ENCODE peak calls at places on chromosomes 11 and 22, in five cellular contexts. One of them, this sample, is unnamed.

GRCh38 chr11:73277467-73277866 is 5.3 kb downstream of the P2RY6 start:
- DNase-seq in HepG2: no peak
- DNase-seq in A549: no peak
- DNase-seq in GM12878: no peak
- DNase-seq in K562: no peak
- DNase-seq in this sample: no peak

GRCh38 chr11:28366549-28367341 is 258.6 kb downstream of the METTL15 start:
- DNase-seq in HepG2: no peak
- DNase-seq in A549: no peak
- DNase-seq in GM12878: no peak
- DNase-seq in K562: no peak
- DNase-seq in this sample: no peak

GRCh38 chr11:34468209-34468841 is 29.6 kb downstream of the CAT start:
- DNase-seq in HepG2: peak
- DNase-seq in A549: peak
- DNase-seq in GM12878: no peak
- DNase-seq in K562: peak
- DNase-seq in this sample: peak

GRCh38 chr11:27720277-27720830 is 20.1 kb upstream of the BDNF start:
- DNase-seq in HepG2: no peak
- DNase-seq in A549: peak
- DNase-seq in GM12878: no peak
- DNase-seq in K562: peak
- DNase-seq in this sample: no peak

GRCh38 chr11:77431813-77432212 is 42.1 kb downstream of the PAK1 start:
- DNase-seq in HepG2: no peak
- DNase-seq in A549: no peak
- DNase-seq in GM12878: no peak
- DNase-seq in K562: no peak
- DNase-seq in this sample: no peak

GRCh38 chr11:130908061-130908460 is 8.2 kb downstream of the SNX19 start:
- DNase-seq in HepG2: no peak
- DNase-seq in A549: no peak
- DNase-seq in GM12878: no peak
- DNase-seq in K562: no peak
- DNase-seq in this sample: no peak

GRCh38 chr11:417652-418342 is 3.0 kb upstream of the SIGIRR start:
- DNase-seq in HepG2: no peak
- DNase-seq in A549: no peak
- DNase-seq in GM12878: no peak
- DNase-seq in K562: no peak
- DNase-seq in this sample: no peak

GRCh38 chr22:27863001-27863400 is 56.1 kb downstream of the PITPNB start:
- DNase-seq in HepG2: no peak
- DNase-seq in A549: no peak
- DNase-seq in GM12878: no peak
- DNase-seq in K562: no peak
- DNase-seq in this sample: no peak

GRCh38 chr22:40542821-40543540 is 93.5 kb downstream of the MRTFA start:
- DNase-seq in HepG2: no peak
- DNase-seq in A549: no peak
- DNase-seq in GM12878: no peak
- DNase-seq in K562: no peak
- DNase-seq in this sample: no peak

GRCh38 chr22:45317551-45318167 is 7.9 kb downstream of the FAM118A start:
- DNase-seq in HepG2: no peak
- DNase-seq in A549: peak
- DNase-seq in GM12878: no peak
- DNase-seq in K562: no peak
- DNase-seq in this sample: peak

GRCh38 chr22:39712938-39713525 is 142.5 kb downstream of the CACNA1I start:
- DNase-seq in HepG2: no peak
- DNase-seq in A549: no peak
- DNase-seq in GM12878: no peak
- DNase-seq in K562: no peak
- DNase-seq in this sample: no peak

GRCh38 chr22:43004362-43005035 is 10.4 kb downstream of the PACSIN2 start:
- DNase-seq in HepG2: peak
- DNase-seq in A549: peak
- DNase-seq in GM12878: no peak
- DNase-seq in K562: no peak
- DNase-seq in this sample: no peak

GRCh38 chr11:21258414-21258813 is 589.0 kb downstream of the NELL1 start:
- DNase-seq in HepG2: no peak
- DNase-seq in A549: no peak
- DNase-seq in GM12878: no peak
- DNase-seq in K562: no peak
- DNase-seq in this sample: no peak

GRCh38 chr11:68941324-68942089 is 37.8 kb downstream of the IGHMBP2 start:
- DNase-seq in HepG2: no peak
- DNase-seq in A549: no peak
- DNase-seq in GM12878: no peak
- DNase-seq in K562: no peak
- DNase-seq in this sample: no peak

GRCh38 chr11:19868281-19868821 is 155.7 kb downstream of the NAV2 start:
- DNase-seq in HepG2: no peak
- DNase-seq in A549: no peak
- DNase-seq in GM12878: no peak
- DNase-seq in K562: no peak
- DNase-seq in this sample: no peak

GRCh38 chr22:20565761-20566160 is 58.4 kb downstream of the MED15 start:
- DNase-seq in HepG2: no peak
- DNase-seq in A549: no peak
- DNase-seq in GM12878: no peak
- DNase-seq in K562: no peak
- DNase-seq in this sample: no peak

GRCh38 chr22:38249301-38249700 is 23.5 kb downstream of the TMEM184B start:
- DNase-seq in HepG2: no peak
- DNase-seq in A549: no peak
- DNase-seq in GM12878: no peak
- DNase-seq in K562: no peak
- DNase-seq in this sample: no peak

GRCh38 chr22:23035557-23036277 is 34.6 kb upstream of the GNAZ start:
- DNase-seq in HepG2: no peak
- DNase-seq in A549: no peak
- DNase-seq in GM12878: peak
- DNase-seq in K562: peak
- DNase-seq in this sample: no peak

GRCh38 chr11:130178441-130178971 is 18.9 kb downstream of the ST14 start:
- DNase-seq in HepG2: no peak
- DNase-seq in A549: no peak
- DNase-seq in GM12878: no peak
- DNase-seq in K562: no peak
- DNase-seq in this sample: no peak

GRCh38 chr22:29342177-29342576 is 26.7 kb upstream of the RASL10A start:
- DNase-seq in HepG2: peak
- DNase-seq in A549: no peak
- DNase-seq in GM12878: no peak
- DNase-seq in K562: no peak
- DNase-seq in this sample: no peak

GRCh38 chr22:27318516-27318915 is 483.0 kb downstream of the MN1 start:
- DNase-seq in HepG2: no peak
- DNase-seq in A549: no peak
- DNase-seq in GM12878: no peak
- DNase-seq in K562: no peak
- DNase-seq in this sample: no peak

GRCh38 chr22:19757140-19757984 is 3.2 kb upstream of the TBX1 start:
- DNase-seq in HepG2: no peak
- DNase-seq in A549: no peak
- DNase-seq in GM12878: no peak
- DNase-seq in K562: peak
- DNase-seq in this sample: no peak

GRCh38 chr22:20464096-20464614 is 26.5 kb upstream of the SCARF2 start:
- DNase-seq in HepG2: no peak
- DNase-seq in A549: no peak
- DNase-seq in GM12878: no peak
- DNase-seq in K562: no peak
- DNase-seq in this sample: no peak

GRCh38 chr11:17599460-17599925 is 52.4 kb downstream of the OTOG start:
- DNase-seq in HepG2: no peak
- DNase-seq in A549: no peak
- DNase-seq in GM12878: no peak
- DNase-seq in K562: no peak
- DNase-seq in this sample: no peak

GRCh38 chr11:114679505-114679904 is 1.2 kb downstream of the NXPE2 start:
- DNase-seq in HepG2: no peak
- DNase-seq in A549: no peak
- DNase-seq in GM12878: no peak
- DNase-seq in K562: no peak
- DNase-seq in this sample: no peak

GRCh38 chr11:71269603-71270511 is 17.5 kb upstream of the SHANK2 start:
- DNase-seq in HepG2: no peak
- DNase-seq in A549: no peak
- DNase-seq in GM12878: no peak
- DNase-seq in K562: no peak
- DNase-seq in this sample: peak

GRCh38 chr11:117934526-117935307 is 5.5 kb upstream of the TMPRSS13 start:
- DNase-seq in HepG2: no peak
- DNase-seq in A549: no peak
- DNase-seq in GM12878: no peak
- DNase-seq in K562: no peak
- DNase-seq in this sample: no peak

GRCh38 chr11:75576445-75577049 is 14.5 kb downstream of the SERPINH1 start:
- DNase-seq in HepG2: no peak
- DNase-seq in A549: peak
- DNase-seq in GM12878: peak
- DNase-seq in K562: no peak
- DNase-seq in this sample: no peak

GRCh38 chr22:37892566-37893338 is 13.3 kb upstream of the MICALL1 start:
- DNase-seq in HepG2: no peak
- DNase-seq in A549: no peak
- DNase-seq in GM12878: no peak
- DNase-seq in K562: no peak
- DNase-seq in this sample: no peak

GRCh38 chr11:109795234-109795633 is 298.0 kb upstream of the ZC3H12C start:
- DNase-seq in HepG2: no peak
- DNase-seq in A549: peak
- DNase-seq in GM12878: no peak
- DNase-seq in K562: no peak
- DNase-seq in this sample: no peak

GRCh38 chr11:125114518-125114917 is 3.1 kb upstream of the TMEM218 start:
- DNase-seq in HepG2: peak
- DNase-seq in A549: peak
- DNase-seq in GM12878: no peak
- DNase-seq in K562: peak
- DNase-seq in this sample: peak

GRCh38 chr22:48332438-48333322 is 1495.0 kb downstream of the BRD1 start:
- DNase-seq in HepG2: no peak
- DNase-seq in A549: no peak
- DNase-seq in GM12878: no peak
- DNase-seq in K562: no peak
- DNase-seq in this sample: no peak

DNA sequence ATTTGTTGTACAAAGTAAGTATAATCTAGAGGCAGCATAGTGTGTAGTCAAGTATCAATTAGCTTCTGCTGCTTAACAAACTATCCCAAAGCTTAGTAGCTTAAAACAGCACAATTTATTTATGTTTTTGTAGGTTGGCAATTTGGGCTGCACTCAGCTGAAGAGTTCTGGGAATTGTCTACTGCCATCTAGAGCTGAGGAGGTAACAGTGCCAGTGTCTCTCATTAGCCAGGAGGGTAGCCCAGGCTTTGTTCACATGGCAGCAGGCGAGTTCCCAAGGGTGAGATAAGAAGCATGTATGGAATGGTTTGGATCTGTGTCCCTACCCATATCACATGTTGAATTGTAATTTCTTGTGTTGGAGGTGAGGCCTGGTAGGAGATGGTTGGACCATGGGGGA is 45.8 kb upstream of the SLN start:
- DNase-seq in HepG2: no peak
- DNase-seq in A549: no peak
- DNase-seq in GM12878: no peak
- DNase-seq in K562: no peak
- DNase-seq in this sample: no peak
- TF ChIP-seq HDAC2 in HepG2: no peak
- TF ChIP-seq HDAC2 in A549: no peak
- TF ChIP-seq HDAC2 in GM12878: no peak
- TF ChIP-seq HDAC2 in K562: no peak
- TF ChIP-seq HDAC2 in this sample: no peak

GRCh38 chr11:113274708-113275582 is 39.4 kb upstream of the TTC12 start:
- DNase-seq in HepG2: no peak
- DNase-seq in A549: peak
- DNase-seq in GM12878: no peak
- DNase-seq in K562: no peak
- DNase-seq in this sample: peak

GRCh38 chr11:113272927-113273615 is 41.3 kb upstream of the TTC12 start:
- DNase-seq in HepG2: no peak
- DNase-seq in A549: no peak
- DNase-seq in GM12878: no peak
- DNase-seq in K562: no peak
- DNase-seq in this sample: no peak

GRCh38 chr11:113272281-113272680 is 42.1 kb upstream of the TTC12 start:
- DNase-seq in HepG2: no peak
- DNase-seq in A549: no peak
- DNase-seq in GM12878: no peak
- DNase-seq in K562: no peak
- DNase-seq in this sample: no peak

GRCh38 chr11:113275602-113276001 is 38.8 kb upstream of the TTC12 start:
- DNase-seq in HepG2: no peak
- DNase-seq in A549: no peak
- DNase-seq in GM12878: no peak
- DNase-seq in K562: no peak
- DNase-seq in this sample: no peak

GRCh38 chr11:113273720-113274119 is 40.7 kb upstream of the TTC12 start:
- DNase-seq in HepG2: no peak
- DNase-seq in A549: no peak
- DNase-seq in GM12878: no peak
- DNase-seq in K562: no peak
- DNase-seq in this sample: no peak
- TF ChIP-seq HDAC2 in HepG2: no peak
- TF ChIP-seq HDAC2 in A549: no peak
- TF ChIP-seq HDAC2 in GM12878: no peak
- TF ChIP-seq HDAC2 in K562: no peak
- TF ChIP-seq HDAC2 in this sample: no peak

GRCh38 chr11:48148749-48149148 is 67.9 kb upstream of the OR4B1 start:
- DNase-seq in HepG2: no peak
- DNase-seq in A549: no peak
- DNase-seq in GM12878: no peak
- DNase-seq in K562: no peak
- DNase-seq in this sample: no peak
- TF ChIP-seq HDAC2 in HepG2: no peak
- TF ChIP-seq HDAC2 in A549: no peak
- TF ChIP-seq HDAC2 in GM12878: no peak
- TF ChIP-seq HDAC2 in K562: no peak
- TF ChIP-seq HDAC2 in this sample: no peak

GRCh38 chr11:35992551-35992950 is 48.7 kb downstream of the LDLRAD3 start:
- DNase-seq in HepG2: no peak
- DNase-seq in A549: no peak
- DNase-seq in GM12878: no peak
- DNase-seq in K562: no peak
- DNase-seq in this sample: no peak
- TF ChIP-seq HDAC2 in HepG2: no peak
- TF ChIP-seq HDAC2 in A549: no peak
- TF ChIP-seq HDAC2 in GM12878: no peak
- TF ChIP-seq HDAC2 in K562: no peak
- TF ChIP-seq HDAC2 in this sample: no peak

This sample was measured in H1.